ENCODE peak calls at places on chromosomes 3 and 15, in four cellular contexts. One of them, this sample, is unnamed.

GRCh38 chr3:195270350-195271115 is 426 bp downstream of the XXYLT1 start:
- DNase-seq in B cell: peak
- DNase-seq in RWPE1: peak
- DNase-seq in MCF 10A: peak
- DNase-seq in this sample: peak

GRCh38 chr15:87537295-87537694 is 719.2 kb downstream of the NTRK3 start:
- DNase-seq in B cell: no peak
- DNase-seq in RWPE1: no peak
- DNase-seq in MCF 10A: no peak
- DNase-seq in this sample: no peak

GRCh38 chr15:25238126-25238525 is 200.7 kb downstream of the UBE3A start:
- DNase-seq in B cell: peak
- DNase-seq in RWPE1: no peak
- DNase-seq in MCF 10A: no peak
- DNase-seq in this sample: no peak

GRCh38 chr15:42490743-42491539 is at the start of gene ZNF106:
- DNase-seq in B cell: peak
- DNase-seq in RWPE1: peak
- DNase-seq in MCF 10A: peak
- DNase-seq in this sample: peak

GRCh38 chr3:38805765-38806386 is 10.1 kb downstream of the SCN10A start:
- DNase-seq in B cell: no peak
- DNase-seq in RWPE1: peak
- DNase-seq in MCF 10A: peak
- DNase-seq in this sample: peak

GRCh38 chr3:101865751-101866509 is 16.6 kb downstream of the NFKBIZ start:
- DNase-seq in B cell: no peak
- DNase-seq in RWPE1: no peak
- DNase-seq in MCF 10A: no peak
- DNase-seq in this sample: no peak

GRCh38 chr15:82081904-82082810 is 36.3 kb upstream of the MEX3B start:
- DNase-seq in B cell: no peak
- DNase-seq in RWPE1: no peak
- DNase-seq in MCF 10A: peak
- DNase-seq in this sample: no peak

GRCh38 chr15:96261575-96262034 is 68.9 kb upstream of the NR2F2 start:
- DNase-seq in B cell: no peak
- DNase-seq in RWPE1: no peak
- DNase-seq in MCF 10A: no peak
- DNase-seq in this sample: no peak

GRCh38 chr3:146243559-146243958 is 7.3 kb downstream of the PLSCR4 start:
- DNase-seq in B cell: no peak
- DNase-seq in RWPE1: no peak
- DNase-seq in MCF 10A: no peak
- DNase-seq in this sample: no peak

GRCh38 chr15:95843241-95843851 is 487.2 kb upstream of the NR2F2 start:
- DNase-seq in B cell: no peak
- DNase-seq in RWPE1: no peak
- DNase-seq in MCF 10A: no peak
- DNase-seq in this sample: peak

GRCh38 chr3:161607056-161607455 is 110.4 kb downstream of the OTOL1 start:
- DNase-seq in B cell: no peak
- DNase-seq in RWPE1: no peak
- DNase-seq in MCF 10A: peak
- DNase-seq in this sample: no peak

GRCh38 chr3:152459572-152459971 is 190.8 kb downstream of the MBNL1 start:
- DNase-seq in B cell: no peak
- DNase-seq in RWPE1: no peak
- DNase-seq in MCF 10A: no peak
- DNase-seq in this sample: no peak

GRCh38 chr3:72907131-72907697 is 19.4 kb downstream of the GXYLT2 start:
- DNase-seq in B cell: no peak
- DNase-seq in RWPE1: no peak
- DNase-seq in MCF 10A: peak
- DNase-seq in this sample: no peak

GRCh38 chr3:71784914-71785593 is at the start of gene PROK2:
- DNase-seq in B cell: no peak
- DNase-seq in RWPE1: peak
- DNase-seq in MCF 10A: no peak
- DNase-seq in this sample: peak

GRCh38 chr3:119195151-119195476 is 21.7 kb downstream of the UPK1B start:
- DNase-seq in B cell: no peak
- DNase-seq in RWPE1: no peak
- DNase-seq in MCF 10A: no peak
- DNase-seq in this sample: no peak

GRCh38 chr3:193970773-193971206 is 165.2 kb upstream of the HES1 start:
- DNase-seq in B cell: no peak
- DNase-seq in RWPE1: no peak
- DNase-seq in MCF 10A: no peak
- DNase-seq in this sample: no peak

GRCh38 chr3:194696702-194697101 is 11.0 kb downstream of the FAM43A start:
- DNase-seq in B cell: no peak
- DNase-seq in RWPE1: no peak
- DNase-seq in MCF 10A: no peak
- DNase-seq in this sample: no peak

GRCh38 chr3:13563911-13564310 is 15.0 kb downstream of the FBLN2 start:
- DNase-seq in B cell: no peak
- DNase-seq in RWPE1: no peak
- DNase-seq in MCF 10A: no peak
- DNase-seq in this sample: no peak

GRCh38 chr15:33985287-33985686 is 17.0 kb downstream of the CHRM5 start:
- DNase-seq in B cell: no peak
- DNase-seq in RWPE1: no peak
- DNase-seq in MCF 10A: peak
- DNase-seq in this sample: no peak

GRCh38 chr3:149586871-149587270 is 71.0 kb downstream of the WWTR1 start:
- DNase-seq in B cell: no peak
- DNase-seq in RWPE1: peak
- DNase-seq in MCF 10A: peak
- DNase-seq in this sample: no peak

GRCh38 chr15:45242289-45242688 is 9.7 kb upstream of the SLC28A2 start:
- DNase-seq in B cell: no peak
- DNase-seq in RWPE1: no peak
- DNase-seq in MCF 10A: peak
- DNase-seq in this sample: peak

GRCh38 chr3:74349035-74349434 is 265.4 kb downstream of the CNTN3 start:
- DNase-seq in B cell: no peak
- DNase-seq in RWPE1: no peak
- DNase-seq in MCF 10A: no peak
- DNase-seq in this sample: no peak

GRCh38 chr15:72856549-72857040 is 73.0 kb upstream of the ADPGK start:
- DNase-seq in B cell: no peak
- DNase-seq in RWPE1: no peak
- DNase-seq in MCF 10A: no peak
- DNase-seq in this sample: no peak

GRCh38 chr15:46471096-46471495 is 836.3 kb downstream of the SQOR start:
- DNase-seq in B cell: no peak
- DNase-seq in RWPE1: no peak
- DNase-seq in MCF 10A: no peak
- DNase-seq in this sample: no peak

GRCh38 chr3:65006300-65006739 is 318.5 kb upstream of the ADAMTS9 start:
- DNase-seq in B cell: no peak
- DNase-seq in RWPE1: no peak
- DNase-seq in MCF 10A: peak
- DNase-seq in this sample: no peak

GRCh38 chr3:16334909-16335308 is 69.9 kb downstream of the OXNAD1 start:
- DNase-seq in B cell: no peak
- DNase-seq in RWPE1: no peak
- DNase-seq in MCF 10A: no peak
- DNase-seq in this sample: no peak

GRCh38 chr15:65595960-65596359 is 15.0 kb downstream of the INTS14 start:
- DNase-seq in B cell: no peak
- DNase-seq in RWPE1: no peak
- DNase-seq in MCF 10A: no peak
- DNase-seq in this sample: no peak

GRCh38 chr3:178435575-178435974 is 100.7 kb upstream of the KCNMB2 start:
- DNase-seq in B cell: no peak
- DNase-seq in RWPE1: no peak
- DNase-seq in MCF 10A: no peak
- DNase-seq in this sample: no peak

GRCh38 chr15:63494406-63494805 is 10.0 kb upstream of the USP3 start:
- DNase-seq in B cell: no peak
- DNase-seq in RWPE1: no peak
- DNase-seq in MCF 10A: no peak
- DNase-seq in this sample: no peak

GRCh38 chr15:36401586-36401966 is 177.8 kb upstream of the CDIN1 start:
- DNase-seq in B cell: no peak
- DNase-seq in RWPE1: no peak
- DNase-seq in MCF 10A: no peak
- DNase-seq in this sample: no peak

GRCh38 chr3:124419303-124419702 is 310.9 kb upstream of the UMPS start:
- DNase-seq in B cell: no peak
- DNase-seq in RWPE1: no peak
- DNase-seq in MCF 10A: no peak
- DNase-seq in this sample: no peak

GRCh38 chr15:92463826-92464225 is 70.1 kb downstream of the ST8SIA2 start:
- DNase-seq in B cell: no peak
- DNase-seq in RWPE1: no peak
- DNase-seq in MCF 10A: no peak
- DNase-seq in this sample: no peak

DNA sequence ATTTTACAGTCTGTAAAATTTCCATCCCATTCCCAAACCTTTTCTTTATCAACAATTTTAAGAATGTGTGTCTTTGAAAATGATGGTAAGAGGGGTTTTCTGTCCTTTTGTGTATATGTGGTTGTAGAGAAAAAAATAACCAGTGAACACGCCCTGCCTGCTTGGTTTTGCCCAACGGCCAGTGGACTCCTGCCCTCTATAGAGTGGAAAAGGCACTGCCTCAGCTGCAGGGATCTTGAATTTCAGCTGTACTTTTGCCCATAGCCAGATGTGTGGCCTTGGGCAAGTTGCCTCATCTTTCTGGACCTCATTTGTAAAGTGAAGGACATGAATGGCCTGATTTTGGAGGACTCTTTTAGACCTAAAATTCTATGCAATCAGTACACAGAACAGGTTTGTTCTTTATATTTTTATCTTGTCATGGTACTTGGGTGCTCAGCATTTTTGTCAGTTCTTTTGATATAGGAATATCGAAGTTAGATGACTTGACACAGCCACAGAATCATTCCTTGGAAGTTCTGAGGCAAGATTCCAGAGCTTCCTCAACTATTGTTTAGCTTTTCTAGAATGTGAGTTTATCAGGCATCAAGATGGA is 81.0 kb downstream of the CLDN11 start:
- DNase-seq in B cell: no peak
- DNase-seq in RWPE1: peak
- DNase-seq in MCF 10A: peak
- DNase-seq in this sample: no peak
- TF ChIP-seq CTCF in B cell: peak
- TF ChIP-seq CTCF in RWPE1: peak
- TF ChIP-seq CTCF in MCF 10A: peak
- TF ChIP-seq CTCF in this sample: peak

GRCh38 chr15:48992545-48992944 is 28.8 kb upstream of the SHC4 start:
- DNase-seq in B cell: no peak
- DNase-seq in RWPE1: no peak
- DNase-seq in MCF 10A: no peak
- DNase-seq in this sample: no peak
- TF ChIP-seq CTCF in B cell: no peak
- TF ChIP-seq CTCF in RWPE1: no peak
- TF ChIP-seq CTCF in MCF 10A: no peak
- TF ChIP-seq CTCF in this sample: no peak

DNA sequence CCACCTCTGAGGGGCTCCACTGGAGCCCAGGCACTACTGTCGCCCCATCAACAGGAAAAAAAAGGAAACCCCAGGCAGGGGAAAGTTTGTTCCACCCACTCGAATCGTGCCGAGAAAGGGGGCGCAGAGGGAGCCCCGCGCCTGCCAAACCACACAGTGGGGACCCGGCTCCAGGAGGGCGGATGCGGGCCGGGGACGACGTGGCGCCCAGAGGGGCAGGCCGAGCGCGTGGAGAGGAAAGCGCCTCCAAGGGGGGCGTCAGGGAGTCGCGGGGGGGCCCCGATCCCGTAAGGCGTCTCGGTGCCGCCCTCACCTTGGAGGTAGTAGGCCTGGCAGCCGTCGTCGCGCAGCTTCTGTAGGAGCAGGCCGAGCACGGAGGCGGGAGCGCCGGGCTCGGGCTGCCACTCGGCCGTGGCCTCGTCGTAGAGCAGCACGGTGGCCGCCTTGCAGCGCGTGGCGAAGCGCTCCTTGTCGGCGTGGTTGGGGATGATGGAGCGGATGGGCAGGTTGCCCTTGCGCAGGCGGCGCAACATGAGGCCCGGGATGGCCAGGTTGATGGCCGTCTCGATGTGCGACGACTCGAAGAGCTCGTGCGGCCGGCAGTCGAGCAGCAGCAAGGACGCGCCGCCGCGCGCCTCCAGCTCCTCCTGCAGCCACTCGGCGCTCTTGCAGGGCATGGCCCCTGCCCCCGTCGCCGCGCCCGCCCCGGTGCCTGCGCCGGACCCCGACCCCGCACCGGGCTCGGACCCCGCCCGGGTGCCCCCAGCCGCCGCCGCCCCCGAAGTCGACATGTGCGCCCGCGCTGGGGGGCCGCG is 627 bp downstream of the DUSP7 start:
- DNase-seq in B cell: no peak
- DNase-seq in RWPE1: no peak
- DNase-seq in MCF 10A: no peak
- DNase-seq in this sample: peak
- TF ChIP-seq CTCF in B cell: no peak
- TF ChIP-seq CTCF in RWPE1: no peak
- TF ChIP-seq CTCF in MCF 10A: peak
- TF ChIP-seq CTCF in this sample: no peak

GRCh38 chr3:141305436-141305835 is 62.9 kb upstream of the ZBTB38 start:
- DNase-seq in B cell: no peak
- DNase-seq in RWPE1: no peak
- DNase-seq in MCF 10A: peak
- DNase-seq in this sample: no peak
- TF ChIP-seq CTCF in B cell: no peak
- TF ChIP-seq CTCF in RWPE1: no peak
- TF ChIP-seq CTCF in MCF 10A: peak
- TF ChIP-seq CTCF in this sample: no peak

This sample was measured in nephron progenitor cell.